ENCODE peak calls at places on chromosomes 4 and X, in four cellular contexts. M, E, H and U are unnamed samples.

GRCh38 chrX:69126642-69127041 is 38.6 kb downstream of the PJA1 start:
- DNase-seq in M (no peak), E (no peak), H (no peak), U (no peak)

GRCh38 chr4:34037280-34037679 is 2207.0 kb downstream of the ARAP2 start:
- DNase-seq in M (no peak), E (no peak), H (no peak), U (no peak)

GRCh38 chr4:153206534-153206933 is 2.3 kb downstream of the TRIM2 start:
- DNase-seq in M (no peak), E (no peak), H (no peak), U (no peak)

GRCh38 chrX:16464369-16464768 is 185.6 kb upstream of the S100G start:
- DNase-seq in M (no peak), E (no peak), H (no peak), U (no peak)

GRCh38 chr4:89838005-89838404 is 1.0 kb upstream of the SNCA start:
- DNase-seq in M (no peak), E (no peak), H (peak; percentile 35), U (no peak)

GRCh38 chr4:179465131-179465797 is 2023.0 kb upstream of the AGA start:
- DNase-seq in M (peak; percentile 54), E (no peak), H (no peak), U (no peak)

GRCh38 chr4:52995341-52996030 is 133.4 kb downstream of the RASL11B start:
- DNase-seq in M (no peak), E (no peak), H (no peak), U (no peak)

GRCh38 chr4:95835672-95836071 is 4.2 kb upstream of the PDHA2 start:
- DNase-seq in M (peak; percentile 23), E (no peak), H (peak; percentile 69), U (no peak)

GRCh38 chrX:63250253-63250868 is 100.8 kb downstream of the SPIN4 start:
- DNase-seq in M (peak; percentile 85), E (peak; percentile 20), H (peak; percentile 81), U (no peak)

GRCh38 chr4:5592272-5592671 is 116.1 kb downstream of the EVC2 start:
- DNase-seq in M (no peak), E (no peak), H (no peak), U (no peak)
- H3K27ac ChIP-seq in M (no peak overlapping the region), E (no peak overlapping the region), H (no peak overlapping the region), U (no peak overlapping the region)

GRCh38 chr4:1624519-1624910 is 59.6 kb downstream of the FAM53A start:
- DNase-seq in M (no peak), E (no peak), H (no peak), U (no peak)
- H3K9me3 ChIP-seq in M (no peaks in the 10 kb centered on the region), E (no peaks in the 10 kb centered on the region), H (no peaks in the 10 kb centered on the region), U (no peaks in the 10 kb centered on the region)

GRCh38 chr4:6901669-6902317 is 7.8 kb upstream of the TBC1D14 start:
- DNase-seq in M (no peak), E (no peak), H (no peak), U (no peak)
- TF ChIP-seq CTCF in M (no peak), E (no peak), H (no peak), U (no peak)

GRCh38 chr4:40952672-40953071 is 202.9 kb downstream of the NSUN7 start:
- DNase-seq in M (no peak), E (no peak), H (no peak), U (no peak)
- H3K27ac ChIP-seq in M (no peak overlapping the region), E (peak overlapping the region; percentile 76), H (no peak overlapping the region), U (no peak overlapping the region)